ENCODE peak calls at places on chromosomes 6 and 20, in seven cellular contexts. One of them, this sample, is unnamed.

GRCh38 chr6:112237644-112238043 is 16.7 kb downstream of the LAMA4 start:
- DNase-seq in foreskin fibroblast: peak; percentile 94
- DNase-seq in endothelial cell: no peak
- DNase-seq in putamen: no peak
- DNase-seq in fibroblast of the aortic adventitia: peak; percentile 100
- DNase-seq in RWPE2: no peak
- DNase-seq in NCI-H446 treated with DMSO at 0.1 percent for 48 hours: peak; percentile 75
- DNase-seq in this sample: peak; percentile 83

GRCh38 chr6:112744827-112745226 is 397.7 kb downstream of the RFPL4B start:
- DNase-seq in putamen: no peak
- DNase-seq in NCI-H446 treated with DMSO at 0.1 percent for 48 hours: no peak
- DNase-seq in fibroblast of the aortic adventitia: no peak
- DNase-seq in RWPE2: no peak
- DNase-seq in foreskin fibroblast: no peak
- DNase-seq in endothelial cell: no peak
- DNase-seq in this sample: no peak

GRCh38 chr6:169720207-169720855 is 4.0 kb downstream of the PHF10 start:
- DNase-seq in foreskin fibroblast: no peak
- DNase-seq in fibroblast of the aortic adventitia: no peak
- DNase-seq in putamen: no peak
- DNase-seq in endothelial cell: no peak
- DNase-seq in RWPE2: no peak
- DNase-seq in NCI-H446 treated with DMSO at 0.1 percent for 48 hours: no peak
- DNase-seq in this sample: no peak

GRCh38 chr6:14542670-14543366 is 425.2 kb downstream of the CD83 start:
- DNase-seq in fibroblast of the aortic adventitia: peak; percentile 78
- DNase-seq in foreskin fibroblast: peak; percentile 88
- DNase-seq in putamen: peak; percentile 69
- DNase-seq in NCI-H446 treated with DMSO at 0.1 percent for 48 hours: no peak
- DNase-seq in endothelial cell: no peak
- DNase-seq in RWPE2: no peak
- DNase-seq in this sample: peak; percentile 96

GRCh38 chr6:106560966-106561740 is 68.1 kb downstream of the RTN4IP1 start:
- DNase-seq in RWPE2: no peak
- DNase-seq in endothelial cell: no peak
- DNase-seq in foreskin fibroblast: peak; percentile 87
- DNase-seq in putamen: no peak
- DNase-seq in fibroblast of the aortic adventitia: peak; percentile 73
- DNase-seq in NCI-H446 treated with DMSO at 0.1 percent for 48 hours: no peak
- DNase-seq in this sample: peak; percentile 1

GRCh38 chr6:31143148-31143547 is 4.3 kb upstream of the PSORS1C2 start:
- DNase-seq in NCI-H446 treated with DMSO at 0.1 percent for 48 hours: no peak
- DNase-seq in RWPE2: no peak
- DNase-seq in putamen: no peak
- DNase-seq in fibroblast of the aortic adventitia: peak; percentile 89
- DNase-seq in endothelial cell: peak; percentile 23
- DNase-seq in foreskin fibroblast: peak; percentile 74
- DNase-seq in this sample: no peak

GRCh38 chr6:157220485-157220884 is 102.8 kb downstream of the TMEM242 start:
- DNase-seq in foreskin fibroblast: no peak
- DNase-seq in fibroblast of the aortic adventitia: no peak
- DNase-seq in putamen: no peak
- DNase-seq in NCI-H446 treated with DMSO at 0.1 percent for 48 hours: no peak
- DNase-seq in endothelial cell: no peak
- DNase-seq in RWPE2: no peak
- DNase-seq in this sample: no peak

GRCh38 chr6:140052757-140053729 is 678.6 kb upstream of the CITED2 start:
- DNase-seq in RWPE2: no peak
- DNase-seq in putamen: no peak
- DNase-seq in NCI-H446 treated with DMSO at 0.1 percent for 48 hours: no peak
- DNase-seq in foreskin fibroblast: peak; percentile 76
- DNase-seq in endothelial cell: peak; percentile 7
- DNase-seq in fibroblast of the aortic adventitia: peak; percentile 54
- DNase-seq in this sample: no peak

GRCh38 chr20:56587307-56588108 is 41.6 kb upstream of the TFAP2C start:
- DNase-seq in NCI-H446 treated with DMSO at 0.1 percent for 48 hours: no peak
- DNase-seq in foreskin fibroblast: peak; percentile 7
- DNase-seq in RWPE2: no peak
- DNase-seq in endothelial cell: no peak
- DNase-seq in fibroblast of the aortic adventitia: no peak
- DNase-seq in putamen: no peak
- DNase-seq in this sample: no peak

GRCh38 chr6:116564296-116564695 is 7.0 kb upstream of the RWDD1 start:
- DNase-seq in RWPE2: no peak
- DNase-seq in putamen: no peak
- DNase-seq in foreskin fibroblast: no peak
- DNase-seq in endothelial cell: no peak
- DNase-seq in NCI-H446 treated with DMSO at 0.1 percent for 48 hours: no peak
- DNase-seq in fibroblast of the aortic adventitia: no peak
- DNase-seq in this sample: no peak

GRCh38 chr6:17042422-17043147 is 59.3 kb upstream of the STMND1 start:
- DNase-seq in fibroblast of the aortic adventitia: peak; percentile 76
- DNase-seq in RWPE2: no peak
- DNase-seq in foreskin fibroblast: peak; percentile 75
- DNase-seq in putamen: peak; percentile 65
- DNase-seq in endothelial cell: peak; percentile 59
- DNase-seq in NCI-H446 treated with DMSO at 0.1 percent for 48 hours: peak; percentile 4
- DNase-seq in this sample: peak; percentile 62

GRCh38 chr6:144158133-144158532 is 7.8 kb downstream of the STX11 start:
- DNase-seq in putamen: no peak
- DNase-seq in foreskin fibroblast: peak; percentile 89
- DNase-seq in NCI-H446 treated with DMSO at 0.1 percent for 48 hours: no peak
- DNase-seq in RWPE2: no peak
- DNase-seq in endothelial cell: no peak
- DNase-seq in fibroblast of the aortic adventitia: peak; percentile 98
- DNase-seq in this sample: peak; percentile 84

This sample was measured in MG63.